ENCODE peak calls at places on chromosomes 4 and X, in nine cellular contexts. D is heart right ventricle; A is T1000; T is non-pigmented ciliary epithelial cell; W is CD8-positive, alpha-beta memory T cell; O is pancreas; X is hepatocyte; Z is cerebellar cortex; S is fibroblast of mammary gland. K is an unnamed sample.
A peak's percentile ranks its signal among the peaks of the same experiment; 100 is the strongest.

GRCh38 chrX:107102980-107103379 is 15.6 kb downstream of the RBM41 start:
- DNase-seq in D (no peak), A (no peak), T (no peak), W (no peak), O (no peak), X (no peak), Z (no peak), S (peak; percentile 25), K (no peak)

GRCh38 chrX:137166591-137166990 is 132.8 kb upstream of the GPR101 start:
- DNase-seq in D (no peak), A (no peak), T (no peak), W (no peak), O (peak; percentile 23), X (peak; percentile 9), Z (peak; percentile 4), S (no peak), K (no peak)

GRCh38 chr4:99668472-99668871 is 10.8 kb upstream of the C4orf54 start:
- DNase-seq in D (no peak), A (no peak), T (no peak), W (no peak), O (peak; percentile 55), X (no peak), Z (no peak), S (no peak), K (no peak)

GRCh38 chrX:9333873-9334272 is 131.0 kb upstream of the TBL1X start:
- DNase-seq in D (no peak), A (no peak), T (no peak), W (no peak), O (no peak), X (no peak), Z (no peak), S (no peak), K (no peak)

GRCh38 chr4:111689214-111689613 is 456.0 kb upstream of the FAM241A start:
- DNase-seq in D (no peak), A (no peak), T (peak; percentile 22), W (no peak), O (peak; percentile 62), X (peak; percentile 63), Z (no peak), S (peak; percentile 84), K (no peak)

GRCh38 chr4:41012308-41012707 is 202.0 kb downstream of the APBB2 start:
- DNase-seq in D (no peak), A (no peak), T (no peak), W (no peak), O (no peak), X (no peak), Z (no peak), S (no peak), K (no peak)

GRCh38 chr4:65865489-65865888 is 195.2 kb upstream of the EPHA5 start:
- DNase-seq in D (no peak), A (no peak), T (no peak), W (no peak), O (no peak), X (peak; percentile 38), Z (peak; percentile 9), S (peak; percentile 17), K (no peak)

GRCh38 chr4:11741190-11741652 is 312.5 kb upstream of the HS3ST1 start:
- DNase-seq in D (no peak), A (no peak), T (no peak), W (no peak), O (no peak), X (no peak), Z (no peak), S (peak; percentile 31), K (no peak)

GRCh38 chrX:12390301-12390700 is 252.0 kb downstream of the FRMPD4 start:
- DNase-seq in D (no peak), A (no peak), T (no peak), W (no peak), O (no peak), X (no peak), Z (no peak), S (peak; percentile 59), K (no peak)

GRCh38 chrX:151902813-151903591 is 9.7 kb upstream of the MAGEA4 start:
- DNase-seq in D (peak; percentile 14), A (peak; percentile 10), T (peak; percentile 67), W (no peak), O (no peak), X (peak; percentile 71), Z (no peak), S (peak; percentile 92), K (no peak)

GRCh38 chr4:53346920-53347852 is 18.7 kb downstream of the SCFD2 start:
- DNase-seq in D (peak; percentile 32), A (peak; percentile 43), T (no peak), W (no peak), O (no peak), X (no peak), Z (peak; percentile 45), S (peak; percentile 62), K (no peak)